ENCODE peak calls at places on chromosome 19, in seven cellular contexts. A is CD8-positive, alpha-beta memory T cell; W is heart right ventricle; O is pancreas; Z is mesendoderm; S is ovary; I is MG63. B is an unnamed sample.

GRCh38 chr19:29547981-29548380 is 22.2 kb downstream of the VSTM2B start:
- DNase-seq in A (no peak), W (no peak), O (no peak), Z (no peak), S (no peak), I (no peak), B (no peak)

GRCh38 chr19:49119411-49120324 is at the start of gene PPFIA3:
- DNase-seq in A (peak; percentile 16), W (peak; percentile 59), O (peak; percentile 86), Z (peak; percentile 57), S (peak; percentile 55), I (peak; percentile 78), B (peak; percentile 93)

GRCh38 chr19:55225415-55225958 is 3.1 kb downstream of the TMEM86B start:
- DNase-seq in A (no peak), W (no peak), O (no peak), Z (peak; percentile 8), S (no peak), I (no peak), B (no peak)

GRCh38 chr19:29260477-29261317 is 47.7 kb upstream of the UQCRFS1 start:
- DNase-seq in A (no peak), W (no peak), O (no peak), Z (peak; percentile 69), S (no peak), I (peak; percentile 37), B (peak; percentile 74)

GRCh38 chr19:16591803-16592556 is 19.8 kb upstream of the SLC35E1 start:
- DNase-seq in A (no peak), W (no peak), O (no peak), Z (no peak), S (no peak), I (peak; percentile 47), B (no peak)

GRCh38 chr19:54148158-54148557 is 10.6 kb downstream of the CNOT3 start:
- DNase-seq in A (no peak), W (no peak), O (no peak), Z (no peak), S (no peak), I (no peak), B (no peak)

GRCh38 chr19:29547361-29547960 is 21.7 kb downstream of the VSTM2B start:
- DNase-seq in A (no peak), W (no peak), O (no peak), Z (no peak), S (no peak), I (no peak), B (no peak)

GRCh38 chr19:54903303-54903702 is 2.6 kb upstream of the NCR1 start:
- DNase-seq in A (no peak), W (no peak), O (no peak), Z (no peak), S (no peak), I (no peak), B (no peak)

GRCh38 chr19:32123355-32123940 is 222.0 kb upstream of the ZNF507 start:
- DNase-seq in A (no peak), W (no peak), O (no peak), Z (no peak), S (no peak), I (no peak), B (no peak)

GRCh38 chr19:55005684-55006488 is 32.2 kb downstream of the GP6 start:
- DNase-seq in A (peak; percentile 13), W (no peak), O (peak; percentile 47), Z (peak; percentile 94), S (no peak), I (no peak), B (peak; percentile 87)

GRCh38 chr19:39083983-39084731 is at the start of gene ACP7:
- DNase-seq in A (peak; percentile 6), W (no peak), O (no peak), Z (no peak), S (no peak), I (no peak), B (peak; percentile 40)

GRCh38 chr19:33389574-33390119 is 16.1 kb downstream of the CEBPG start:
- DNase-seq in A (no peak), W (no peak), O (no peak), Z (no peak), S (no peak), I (no peak), B (no peak)

GRCh38 chr19:46232938-46233621 is 3.5 kb downstream of the IGFL1 start:
- DNase-seq in A (no peak), W (no peak), O (no peak), Z (no peak), S (no peak), I (no peak), B (no peak)

GRCh38 chr19:33143897-33144405 is 12.0 kb downstream of the WDR88 start:
- DNase-seq in A (peak; percentile 41), W (peak; percentile 57), O (peak; percentile 61), Z (peak; percentile 63), S (peak; percentile 32), I (peak; percentile 61), B (peak; percentile 79)

GRCh38 chr19:41906271-41906670 is 22.0 kb downstream of the ERFL start:
- DNase-seq in A (no peak), W (no peak), O (no peak), Z (no peak), S (no peak), I (no peak), B (no peak)

GRCh38 chr19:49217382-49217781 is 59.8 kb downstream of the TRPM4 start:
- DNase-seq in A (no peak), W (peak; percentile 65), O (no peak), Z (no peak), S (no peak), I (peak; percentile 59), B (no peak)

GRCh38 chr19:13240312-13241022 is 90.3 kb downstream of the IER2 start:
- DNase-seq in A (no peak), W (no peak), O (no peak), Z (no peak), S (no peak), I (no peak), B (no peak)

GRCh38 chr19:37306383-37306963 is 64.4 kb upstream of the ZNF527 start:
- DNase-seq in A (no peak), W (no peak), O (no peak), Z (no peak), S (no peak), I (no peak), B (no peak)

GRCh38 chr19:31303262-31303815 is 45.9 kb downstream of the TSHZ3 start:
- DNase-seq in A (no peak), W (no peak), O (no peak), Z (no peak), S (no peak), I (no peak), B (no peak)

GRCh38 chr19:48371367-48371766 is 7.2 kb downstream of the SYNGR4 start:
- DNase-seq in A (no peak), W (no peak), O (no peak), Z (no peak), S (no peak), I (no peak), B (no peak)

GRCh38 chr19:48867119-48867921 is 1.1 kb downstream of the PLEKHA4 start:
- DNase-seq in A (no peak), W (no peak), O (no peak), Z (no peak), S (no peak), I (no peak), B (no peak)

GRCh38 chr19:54521022-54521859 is 18.6 kb downstream of the LAIR2 start:
- DNase-seq in A (no peak), W (no peak), O (no peak), Z (no peak), S (no peak), I (no peak), B (no peak)

GRCh38 chr19:6264077-6264445 is 15.7 kb downstream of the MLLT1 start:
- DNase-seq in A (no peak), W (no peak), O (no peak), Z (peak; percentile 47), S (no peak), I (no peak), B (peak; percentile 55)
- H3K36me3 ChIP-seq in A (peaks cover 9% of the 10 kb centered on the region), W (peaks cover 14% of the 10 kb centered on the region), O (no peaks in the 10 kb centered on the region), Z (peaks cover 1% of the 10 kb centered on the region), S (no peaks in the 10 kb centered on the region), I (peaks cover 5% of the 10 kb centered on the region), B (no peaks in the 10 kb centered on the region)

GRCh38 chr19:44848805-44849457 is 2.8 kb downstream of the NECTIN2 start:
- DNase-seq in A (no peak), W (peak; percentile 37), O (no peak), Z (peak; percentile 85), S (peak; percentile 65), I (no peak), B (peak; percentile 67)

GRCh38 chr19:44851427-44851826 is 5.3 kb downstream of the NECTIN2 start:
- DNase-seq in A (no peak), W (no peak), O (no peak), Z (no peak), S (no peak), I (no peak), B (no peak)

GRCh38 chr19:44847144-44848035 is 1.3 kb downstream of the NECTIN2 start:
- DNase-seq in A (no peak), W (peak; percentile 85), O (peak; percentile 78), Z (peak; percentile 76), S (peak; percentile 81), I (peak; percentile 35), B (peak; percentile 75)

GRCh38 chr19:44848036-44848804 is 2.1 kb downstream of the NECTIN2 start:
- DNase-seq in A (no peak), W (peak; percentile 48), O (no peak), Z (peak; percentile 93), S (peak; percentile 57), I (no peak), B (peak; percentile 67)

GRCh38 chr19:44850641-44851109 is 4.6 kb downstream of the NECTIN2 start:
- DNase-seq in A (no peak), W (no peak), O (peak; percentile 52), Z (no peak), S (no peak), I (no peak), B (no peak)
- H3K36me3 ChIP-seq in A (no peaks in the 10 kb centered on the region), W (no peaks in the 10 kb centered on the region), O (no peaks in the 10 kb centered on the region), Z (peaks cover 2% of the 10 kb centered on the region), S (no peaks in the 10 kb centered on the region), I (no peaks in the 10 kb centered on the region), B (no peaks in the 10 kb centered on the region)

DNA sequence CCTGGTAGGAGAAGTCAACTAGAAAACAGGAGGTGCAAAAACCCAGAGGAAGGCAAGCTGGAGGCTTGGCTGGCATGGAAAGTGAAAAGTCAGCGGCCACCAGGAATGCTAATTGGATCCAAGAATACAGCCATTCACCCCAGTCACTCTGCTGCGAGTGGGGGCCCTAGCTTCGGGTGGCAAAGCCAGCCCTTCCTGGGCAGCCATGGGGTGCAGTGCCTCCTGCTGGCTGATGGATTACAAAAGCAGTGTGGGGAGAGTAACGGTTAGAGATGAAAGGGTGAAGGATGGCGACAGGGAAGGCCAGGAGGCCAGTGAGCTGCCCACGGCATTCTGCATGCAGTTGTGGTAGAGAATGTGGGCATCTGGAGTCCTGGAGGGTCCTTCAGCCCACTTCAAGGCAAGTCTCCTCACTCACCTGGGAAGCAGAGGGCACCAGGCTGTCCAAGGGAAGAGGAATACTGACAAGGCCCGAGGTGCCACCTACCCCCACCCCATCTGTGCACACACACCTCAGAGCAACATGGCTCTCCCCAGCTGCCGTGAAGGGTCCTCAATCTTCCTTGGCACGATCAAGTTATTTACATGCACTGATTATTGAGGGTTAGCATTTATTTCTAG is 20.3 kb upstream of the EPHX3 start:
- DNase-seq in A (no peak), W (no peak), O (no peak), Z (peak; percentile 41), S (no peak), I (peak; percentile 55), B (peak; percentile 55)
- H3K36me3 ChIP-seq in A (peaks cover 76% of the 10 kb centered on the region), W (peaks cover 45% of the 10 kb centered on the region), O (peaks cover 4% of the 10 kb centered on the region), Z (peaks cover 44% of the 10 kb centered on the region), S (no peaks in the 10 kb centered on the region), I (peaks cover 97% of the 10 kb centered on the region), B (peaks cover 3% of the 10 kb centered on the region)

DNA sequence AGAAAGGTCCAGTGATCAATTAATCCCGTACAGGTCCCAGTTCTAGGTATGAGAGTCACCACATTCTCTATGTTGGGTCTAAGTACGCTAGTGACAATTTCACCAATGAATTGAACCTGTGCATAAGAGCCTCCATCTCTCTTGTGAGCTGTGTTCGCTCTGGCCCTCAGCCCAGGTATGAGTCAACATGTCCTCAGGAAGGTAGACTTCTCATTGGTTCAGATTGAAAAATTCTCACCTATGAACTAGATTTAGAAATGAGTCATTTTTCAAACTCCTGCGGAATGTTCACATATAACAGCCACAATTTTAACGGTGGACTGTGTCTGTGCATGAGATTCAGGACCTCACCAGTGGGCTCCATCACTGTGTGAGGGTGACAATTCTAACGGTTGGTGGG is 12.7 kb upstream of the ZNF43 start:
- DNase-seq in A (no peak), W (no peak), O (no peak), Z (no peak), S (no peak), I (no peak), B (no peak)
- H3K36me3 ChIP-seq in A (no peaks in the 10 kb centered on the region), W (peaks cover 5% of the 10 kb centered on the region), O (no peaks in the 10 kb centered on the region), Z (peaks cover 22% of the 10 kb centered on the region), S (no peaks in the 10 kb centered on the region), I (no peaks in the 10 kb centered on the region), B (peaks cover 9% of the 10 kb centered on the region)

B was measured in neural progenitor cell.